ENCODE peak calls at places on chromosomes 11 and 22, in nine cellular contexts. M is LHCN-M2; X is hypothalamus; T is activated naive CD4-positive, alpha-beta T cell treated with anti-CD3 and anti-CD28 coated beads for 36 hours; G is DMS53; O is T-helper 2 cell; R is heart right ventricle; B is midbrain; U is stimulated activated CD4-positive, alpha-beta T cell treated with anti-CD3 and anti-CD28 coated beads, Interleukin-4, amount 100 ng/mL, for 24 hours. V is an unnamed sample.

GRCh38 chr11:64853709-64854108 is 9.3 kb upstream of the CDC42BPG start:
- DNase-seq in M (no peak), X (no peak), T (peak; percentile 45), G (no peak), O (no peak), R (no peak), B (no peak), U (no peak), V (no peak)

GRCh38 chr11:122979815-122980656 is 1.6 kb downstream of the BSX start:
- DNase-seq in M (no peak), X (no peak), T (no peak), G (peak; percentile 17), O (no peak), R (no peak), B (no peak), U (no peak), V (peak; percentile 9)

GRCh38 chr11:79155237-79155636 is 285.6 kb downstream of the TENM4 start:
- DNase-seq in M (no peak), X (no peak), T (no peak), G (no peak), O (no peak), R (no peak), B (no peak), U (no peak), V (no peak)

GRCh38 chr11:64264371-64264852 is 13.1 kb downstream of the PLCB3 start:
- DNase-seq in M (no peak), X (no peak), T (no peak), G (no peak), O (no peak), R (no peak), B (no peak), U (no peak), V (no peak)

GRCh38 chr11:15910761-15911160 is 445.6 kb downstream of the SOX6 start:
- DNase-seq in M (no peak), X (no peak), T (no peak), G (no peak), O (no peak), R (no peak), B (no peak), U (no peak), V (no peak)

GRCh38 chr11:95788921-95789505 is 569 bp downstream of the FAM76B start:
- DNase-seq in M (peak; percentile 43), X (no peak), T (peak; percentile 28), G (peak; percentile 66), O (no peak), R (peak; percentile 6), B (no peak), U (peak; percentile 39), V (peak; percentile 57)

GRCh38 chr11:134248910-134249480 is 4.2 kb downstream of the THYN1 start:
- DNase-seq in M (no peak), X (no peak), T (no peak), G (no peak), O (no peak), R (no peak), B (no peak), U (no peak), V (no peak)

GRCh38 chr11:102974552-102975280 is 19.2 kb upstream of the MMP13 start:
- DNase-seq in M (peak; percentile 39), X (no peak), T (no peak), G (no peak), O (no peak), R (no peak), B (no peak), U (no peak), V (peak; percentile 20)

GRCh38 chr11:16789061-16789415 is 50.6 kb downstream of the C11orf58 start:
- DNase-seq in M (no peak), X (no peak), T (no peak), G (no peak), O (no peak), R (no peak), B (no peak), U (no peak), V (no peak)

GRCh38 chr22:25759825-25760231 is 17.8 kb downstream of the MYO18B start:
- DNase-seq in M (peak; percentile 98), X (no peak), T (no peak), G (no peak), O (no peak), R (no peak), B (no peak), U (no peak), V (peak; percentile 87)

GRCh38 chr11:26335903-26336302 is 4.0 kb downstream of the ANO3 start:
- DNase-seq in M (peak; percentile 9), X (no peak), T (no peak), G (no peak), O (no peak), R (no peak), B (no peak), U (no peak), V (no peak)

GRCh38 chr22:35915477-35916013 is 113.1 kb downstream of the RBFOX2 start:
- DNase-seq in M (peak; percentile 50), X (no peak), T (no peak), G (peak; percentile 6), O (no peak), R (no peak), B (peak; percentile 57), U (no peak), V (no peak)